ENCODE peak calls at places on chromosomes 4 and X, in seven cellular contexts. One of them, this sample, is unnamed. For H3K4me1, the result is how much of the 10 kb centered on the place peaks cover.

GRCh38 chr4:93396274-93396673 is 432.3 kb upstream of the ATOH1 start:
- DNase-seq in colonic mucosa: no peak
- DNase-seq in GM23338: no peak
- DNase-seq in MM.1S: no peak
- DNase-seq in PC-9: no peak
- DNase-seq in Caco-2: no peak
- DNase-seq in sigmoid colon: no peak
- DNase-seq in this sample: no peak

GRCh38 chrX:15471016-15471415 is 22.1 kb downstream of the PIR start:
- DNase-seq in Caco-2: peak
- DNase-seq in PC-9: peak
- DNase-seq in colonic mucosa: peak
- DNase-seq in sigmoid colon: peak
- DNase-seq in GM23338: peak
- DNase-seq in MM.1S: peak
- DNase-seq in this sample: no peak

GRCh38 chr4:7160439-7160838 is 31.9 kb upstream of the SORCS2 start:
- DNase-seq in MM.1S: no peak
- DNase-seq in PC-9: no peak
- DNase-seq in Caco-2: peak
- DNase-seq in colonic mucosa: peak
- DNase-seq in GM23338: no peak
- DNase-seq in sigmoid colon: peak
- DNase-seq in this sample: peak

GRCh38 chr4:140020457-140021361 is 133.3 kb downstream of the MAML3 start:
- DNase-seq in colonic mucosa: no peak
- DNase-seq in Caco-2: no peak
- DNase-seq in sigmoid colon: no peak
- DNase-seq in MM.1S: no peak
- DNase-seq in GM23338: no peak
- DNase-seq in PC-9: no peak
- DNase-seq in this sample: no peak

GRCh38 chrX:107658660-107659059 is 30.4 kb downstream of the PRPS1 start:
- DNase-seq in sigmoid colon: no peak
- DNase-seq in MM.1S: no peak
- DNase-seq in PC-9: no peak
- DNase-seq in Caco-2: no peak
- DNase-seq in colonic mucosa: no peak
- DNase-seq in GM23338: no peak
- DNase-seq in this sample: no peak

GRCh38 chrX:18099745-18100144 is 120.9 kb downstream of the BEND2 start:
- DNase-seq in colonic mucosa: no peak
- DNase-seq in Caco-2: peak
- DNase-seq in MM.1S: no peak
- DNase-seq in GM23338: no peak
- DNase-seq in PC-9: no peak
- DNase-seq in sigmoid colon: no peak
- DNase-seq in this sample: no peak

GRCh38 chr4:132614682-132615081 is 534.4 kb upstream of the PCDH10 start:
- DNase-seq in MM.1S: no peak
- DNase-seq in sigmoid colon: no peak
- DNase-seq in colonic mucosa: no peak
- DNase-seq in GM23338: peak
- DNase-seq in Caco-2: no peak
- DNase-seq in PC-9: no peak
- DNase-seq in this sample: no peak

GRCh38 chrX:72308566-72309296 is 3.0 kb upstream of the CITED1 start:
- DNase-seq in Caco-2: peak
- DNase-seq in MM.1S: peak
- DNase-seq in sigmoid colon: peak
- DNase-seq in colonic mucosa: peak
- DNase-seq in PC-9: peak
- DNase-seq in GM23338: peak
- DNase-seq in this sample: peak

GRCh38 chrX:136867518-136867917 is 13.0 kb downstream of the RBMX start:
- DNase-seq in colonic mucosa: no peak
- DNase-seq in Caco-2: no peak
- DNase-seq in MM.1S: no peak
- DNase-seq in GM23338: no peak
- DNase-seq in PC-9: no peak
- DNase-seq in sigmoid colon: no peak
- DNase-seq in this sample: no peak

GRCh38 chrX:13684361-13684760 is 4.6 kb upstream of the RAB9A start:
- DNase-seq in PC-9: no peak
- DNase-seq in Caco-2: no peak
- DNase-seq in MM.1S: no peak
- DNase-seq in sigmoid colon: no peak
- DNase-seq in colonic mucosa: no peak
- DNase-seq in GM23338: no peak
- DNase-seq in this sample: no peak

GRCh38 chr4:86453044-86453501 is 93.2 kb upstream of the MAPK10 start:
- DNase-seq in MM.1S: no peak
- DNase-seq in colonic mucosa: peak
- DNase-seq in PC-9: peak
- DNase-seq in Caco-2: no peak
- DNase-seq in GM23338: no peak
- DNase-seq in sigmoid colon: peak
- DNase-seq in this sample: no peak

GRCh38 chrX:134715930-134716619 is 57.8 kb upstream of the PLAC1 start:
- DNase-seq in colonic mucosa: no peak
- DNase-seq in PC-9: no peak
- DNase-seq in GM23338: peak
- DNase-seq in Caco-2: no peak
- DNase-seq in MM.1S: no peak
- DNase-seq in sigmoid colon: no peak
- DNase-seq in this sample: no peak

GRCh38 chr4:56307423-56307822 is 79.9 kb downstream of the AASDH start:
- DNase-seq in colonic mucosa: no peak
- DNase-seq in sigmoid colon: no peak
- DNase-seq in MM.1S: no peak
- DNase-seq in PC-9: peak
- DNase-seq in GM23338: no peak
- DNase-seq in Caco-2: no peak
- DNase-seq in this sample: no peak

GRCh38 chr4:52095374-52095773 is 44.3 kb downstream of the SPATA18 start:
- DNase-seq in colonic mucosa: no peak
- DNase-seq in PC-9: no peak
- DNase-seq in sigmoid colon: no peak
- DNase-seq in GM23338: no peak
- DNase-seq in MM.1S: no peak
- DNase-seq in Caco-2: no peak
- DNase-seq in this sample: no peak

GRCh38 chr4:6395466-6396228 is 76.8 kb downstream of the PPP2R2C start:
- DNase-seq in GM23338: no peak
- DNase-seq in sigmoid colon: no peak
- DNase-seq in colonic mucosa: no peak
- DNase-seq in Caco-2: no peak
- DNase-seq in MM.1S: no peak
- DNase-seq in PC-9: peak
- DNase-seq in this sample: no peak

GRCh38 chr4:147078875-147079658 is 133.4 kb upstream of the TTC29 start:
- DNase-seq in PC-9: peak
- DNase-seq in sigmoid colon: peak
- DNase-seq in Caco-2: no peak
- DNase-seq in GM23338: no peak
- DNase-seq in colonic mucosa: no peak
- DNase-seq in MM.1S: no peak
- DNase-seq in this sample: no peak
- H3K4me3 ChIP-seq in PC-9: no peak
- H3K4me3 ChIP-seq in sigmoid colon: no peak
- H3K4me3 ChIP-seq in Caco-2: no peak
- H3K4me3 ChIP-seq in GM23338: no peak
- H3K4me3 ChIP-seq in colonic mucosa: no peak
- H3K4me3 ChIP-seq in MM.1S: no peak
- H3K4me3 ChIP-seq in this sample: no peak

DNA sequence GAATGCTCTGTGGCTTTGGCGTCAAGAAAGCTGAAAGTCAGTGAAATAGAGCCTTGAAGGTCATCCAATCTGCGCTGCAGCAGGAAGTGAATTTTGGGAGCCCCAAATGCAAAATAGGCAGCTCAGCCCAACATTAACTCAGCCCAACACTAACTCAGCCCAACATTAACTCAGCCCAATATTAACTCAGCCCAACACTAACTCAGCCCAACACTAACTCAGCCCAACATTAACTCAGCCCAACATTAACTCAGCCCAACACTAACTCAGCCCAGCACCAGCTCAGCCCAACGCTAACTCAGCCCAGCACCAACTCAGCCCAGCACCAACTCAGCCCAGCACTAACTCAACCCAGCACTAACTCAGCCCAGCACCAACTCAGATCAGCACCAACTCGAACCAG is 71.5 kb downstream of the SORBS2 start:
- DNase-seq in MM.1S: no peak
- DNase-seq in sigmoid colon: no peak
- DNase-seq in Caco-2: no peak
- DNase-seq in PC-9: no peak
- DNase-seq in GM23338: peak
- DNase-seq in colonic mucosa: no peak
- DNase-seq in this sample: no peak
- H3K4me1 ChIP-seq in MM.1S: under half
- H3K4me1 ChIP-seq in sigmoid colon: under half
- H3K4me1 ChIP-seq in Caco-2: under half
- H3K4me1 ChIP-seq in PC-9: under half
- H3K4me1 ChIP-seq in GM23338: under half
- H3K4me1 ChIP-seq in colonic mucosa: under half
- H3K4me1 ChIP-seq in this sample: under half

DNA sequence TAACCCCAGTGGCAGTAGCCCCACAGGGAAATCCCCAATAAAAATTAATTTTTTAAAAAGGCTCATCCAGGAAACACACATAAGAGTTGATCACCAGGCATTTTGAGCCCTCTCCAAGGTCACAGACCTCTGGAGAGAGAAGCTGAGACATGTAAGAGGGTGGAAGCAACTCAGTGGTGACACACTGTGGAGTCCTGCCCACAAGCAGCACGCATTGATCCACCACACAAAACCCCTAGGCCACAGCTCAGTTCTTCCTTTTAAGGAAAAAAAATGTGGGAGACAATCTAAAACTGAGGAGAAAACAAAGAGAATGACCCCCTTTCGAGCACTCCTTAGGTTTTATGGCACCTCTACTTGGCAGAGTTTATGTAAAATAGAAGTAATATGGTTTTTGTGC is 71.7 kb upstream of the S100G start:
- DNase-seq in MM.1S: no peak
- DNase-seq in GM23338: peak
- DNase-seq in PC-9: no peak
- DNase-seq in sigmoid colon: no peak
- DNase-seq in colonic mucosa: no peak
- DNase-seq in Caco-2: no peak
- DNase-seq in this sample: no peak
- TF ChIP-seq CTCF in MM.1S: no peak
- TF ChIP-seq CTCF in GM23338: no peak
- TF ChIP-seq CTCF in PC-9: no peak
- TF ChIP-seq CTCF in sigmoid colon: no peak
- TF ChIP-seq CTCF in colonic mucosa: no peak
- TF ChIP-seq CTCF in Caco-2: no peak
- TF ChIP-seq CTCF in this sample: no peak

GRCh38 chr4:100933628-100934027 is 413.7 kb downstream of the PPP3CA start:
- DNase-seq in colonic mucosa: no peak
- DNase-seq in sigmoid colon: no peak
- DNase-seq in GM23338: no peak
- DNase-seq in Caco-2: no peak
- DNase-seq in PC-9: no peak
- DNase-seq in MM.1S: no peak
- DNase-seq in this sample: no peak

GRCh38 chr4:100935090-100935489 is 412.2 kb downstream of the PPP3CA start:
- DNase-seq in sigmoid colon: no peak
- DNase-seq in PC-9: no peak
- DNase-seq in Caco-2: no peak
- DNase-seq in colonic mucosa: no peak
- DNase-seq in GM23338: peak
- DNase-seq in MM.1S: peak
- DNase-seq in this sample: no peak

GRCh38 chr4:100936676-100937390 is 410.5 kb downstream of the PPP3CA start:
- DNase-seq in Caco-2: no peak
- DNase-seq in colonic mucosa: no peak
- DNase-seq in PC-9: no peak
- DNase-seq in MM.1S: no peak
- DNase-seq in GM23338: no peak
- DNase-seq in sigmoid colon: no peak
- DNase-seq in this sample: no peak

DNA sequence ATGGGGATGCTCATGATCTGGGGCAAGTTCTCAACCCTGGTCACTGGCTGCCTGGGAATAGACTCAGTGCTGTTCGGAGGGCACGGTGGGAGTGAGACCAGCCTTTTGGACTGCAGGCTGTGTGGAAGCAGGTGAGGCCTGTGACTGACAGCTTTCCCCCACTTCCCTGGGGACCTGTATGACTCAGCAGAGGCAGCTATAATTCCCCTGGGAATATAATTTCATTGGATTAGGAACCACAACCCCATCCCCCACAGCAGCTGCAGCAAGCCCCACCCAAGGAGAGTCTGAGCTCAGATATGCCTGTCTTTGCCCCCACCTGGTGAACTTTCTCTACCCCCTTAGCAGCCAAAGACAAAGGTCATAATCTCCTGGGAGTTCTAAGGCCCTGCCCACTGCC is 408.6 kb downstream of the PPP3CA start:
- DNase-seq in MM.1S: no peak
- DNase-seq in sigmoid colon: no peak
- DNase-seq in GM23338: no peak
- DNase-seq in Caco-2: no peak
- DNase-seq in colonic mucosa: no peak
- DNase-seq in PC-9: no peak
- DNase-seq in this sample: no peak
- H3K4me3 ChIP-seq in MM.1S: no peak
- H3K4me3 ChIP-seq in sigmoid colon: no peak
- H3K4me3 ChIP-seq in GM23338: no peak
- H3K4me3 ChIP-seq in Caco-2: no peak
- H3K4me3 ChIP-seq in colonic mucosa: no peak
- H3K4me3 ChIP-seq in PC-9: no peak
- H3K4me3 ChIP-seq in this sample: no peak

GRCh38 chr4:173167793-173168395 is 717 bp upstream of the GALNT7 start:
- DNase-seq in MM.1S: peak
- DNase-seq in sigmoid colon: peak
- DNase-seq in Caco-2: peak
- DNase-seq in PC-9: no peak
- DNase-seq in GM23338: peak
- DNase-seq in colonic mucosa: peak
- DNase-seq in this sample: no peak
- H3K4me1 ChIP-seq in MM.1S: under half
- H3K4me1 ChIP-seq in sigmoid colon: under half
- H3K4me1 ChIP-seq in Caco-2: under half
- H3K4me1 ChIP-seq in PC-9: under half
- H3K4me1 ChIP-seq in GM23338: under half
- H3K4me1 ChIP-seq in colonic mucosa: under half
- H3K4me1 ChIP-seq in this sample: under half

GRCh38 chr4:9765091-9765490 is 16.3 kb upstream of the DRD5 start:
- DNase-seq in Caco-2: no peak
- DNase-seq in PC-9: no peak
- DNase-seq in GM23338: peak
- DNase-seq in sigmoid colon: no peak
- DNase-seq in MM.1S: peak
- DNase-seq in colonic mucosa: peak
- DNase-seq in this sample: no peak
- TF ChIP-seq CTCF in Caco-2: peak
- TF ChIP-seq CTCF in PC-9: peak
- TF ChIP-seq CTCF in GM23338: peak
- TF ChIP-seq CTCF in sigmoid colon: no peak
- TF ChIP-seq CTCF in MM.1S: peak
- TF ChIP-seq CTCF in colonic mucosa: peak
- TF ChIP-seq CTCF in this sample: no peak

This sample was measured in ascending aorta.